ENCODE peak calls at places on chromosomes 13 and 19, in four cellular contexts. E, Q, H and J are unnamed samples.

GRCh38 chr13:91123456-91124127 is 223.9 kb upstream of the MIR17HG start:
- DNase-seq in E (no peak), Q (no peak), H (no peak), J (no peak)

GRCh38 chr19:54434862-54435174 is 14.2 kb upstream of the LENG8 start:
- DNase-seq in E (no peak), Q (no peak), H (peak), J (no peak)

GRCh38 chr19:13781547-13781946 is 7.3 kb downstream of the C19orf53 start:
- DNase-seq in E (no peak), Q (peak), H (peak), J (peak)

GRCh38 chr19:15136234-15136954 is 29.2 kb downstream of the SYDE1 start:
- DNase-seq in E (no peak), Q (no peak), H (no peak), J (no peak)

GRCh38 chr19:5957132-5957531 is 20.8 kb downstream of the RANBP3 start:
- DNase-seq in E (no peak), Q (no peak), H (no peak), J (no peak)

GRCh38 chr19:1767464-1767933 is 14.2 kb downstream of the ONECUT3 start:
- DNase-seq in E (peak), Q (no peak), H (peak), J (peak)

GRCh38 chr19:33771308-33772101 is 25.2 kb upstream of the KCTD15 start:
- DNase-seq in E (peak), Q (no peak), H (peak), J (peak)

GRCh38 chr19:1122972-1123363 is 19.2 kb downstream of the GPX4 start:
- DNase-seq in E (peak), Q (no peak), H (no peak), J (peak)

GRCh38 chr19:3404324-3405260 is 38.2 kb downstream of the NFIC start:
- DNase-seq in E (peak), Q (peak), H (peak), J (peak)

GRCh38 chr13:24640752-24641151 is 39.5 kb upstream of the ATP12A start:
- DNase-seq in E (no peak), Q (no peak), H (no peak), J (no peak)

GRCh38 chr19:56309511-56310185 is 5.0 kb downstream of the ZSCAN5A start:
- DNase-seq in E (peak), Q (no peak), H (peak), J (no peak)

GRCh38 chr13:111912453-111912866 is 154.5 kb upstream of the SOX1 start:
- DNase-seq in E (no peak), Q (no peak), H (no peak), J (no peak)

GRCh38 chr19:51123381-51124186 is 1.1 kb upstream of the SIGLEC9 start:
- DNase-seq in E (no peak), Q (no peak), H (no peak), J (no peak)

GRCh38 chr19:37583340-37583739 is 11.3 kb downstream of the ZNF571 start:
- DNase-seq in E (no peak), Q (no peak), H (no peak), J (no peak)

GRCh38 chr19:6639439-6639838 is 30.5 kb downstream of the TNFSF14 start:
- DNase-seq in E (no peak), Q (no peak), H (no peak), J (no peak)

GRCh38 chr19:3343619-3344502 is 22.5 kb upstream of the NFIC start:
- DNase-seq in E (peak), Q (peak), H (peak), J (peak)

GRCh38 chr19:5967994-5968430 is 9.9 kb downstream of the RANBP3 start:
- DNase-seq in E (no peak), Q (peak), H (no peak), J (peak)

GRCh38 chr13:49855930-49856329 is 63.4 kb upstream of the KPNA3 start:
- DNase-seq in E (no peak), Q (no peak), H (no peak), J (no peak)

GRCh38 chr19:5054551-5055456 is 85.9 kb downstream of the KDM4B start:
- DNase-seq in E (peak), Q (no peak), H (peak), J (no peak)

GRCh38 chr13:68708336-68708908 is 1399.2 kb upstream of the ATXN8OS start:
- DNase-seq in E (peak), Q (no peak), H (no peak), J (no peak)

GRCh38 chr19:39319098-39319891 is 1.4 kb downstream of the LRFN1 start:
- DNase-seq in E (no peak), Q (no peak), H (no peak), J (no peak)

GRCh38 chr19:1390594-1391423 is 7.1 kb downstream of the NDUFS7 start:
- DNase-seq in E (no peak), Q (no peak), H (no peak), J (no peak)

GRCh38 chr19:3547301-3547731 is 8.3 kb downstream of the TEKTIP1 start:
- DNase-seq in E (no peak), Q (no peak), H (no peak), J (no peak)

GRCh38 chr13:95573226-95573625 is 20.7 kb downstream of the CLDN10 start:
- DNase-seq in E (no peak), Q (no peak), H (no peak), J (no peak)

GRCh38 chr13:37869506-37869755 is 141 bp downstream of the TRPC4 start:
- DNase-seq in E (no peak), Q (no peak), H (peak), J (no peak)

GRCh38 chr13:32666990-32667571 is 80.8 kb downstream of the PDS5B start:
- DNase-seq in E (no peak), Q (no peak), H (no peak), J (no peak)

GRCh38 chr19:40177286-40178070 is 13.7 kb upstream of the MAP3K10 start:
- DNase-seq in E (no peak), Q (no peak), H (no peak), J (no peak)

GRCh38 chr19:31349160-31349881 is at the start of gene TSHZ3:
- DNase-seq in E (peak), Q (peak), H (peak), J (peak)

GRCh38 chr19:46634045-46634655 is 1.9 kb downstream of the GNG8 start:
- DNase-seq in E (peak), Q (peak), H (peak), J (peak)
- TF ChIP-seq POLR2A in E (no peak), Q (no peak), H (no peak), J (peak)

GRCh38 chr19:19320362-19321142 is at the start of the genes MAU2 and SUGP1:
- DNase-seq in E (peak), Q (peak), H (peak), J (peak)
- TF ChIP-seq CTCF in E (peak), Q (peak), H (peak), J (peak)

DNA sequence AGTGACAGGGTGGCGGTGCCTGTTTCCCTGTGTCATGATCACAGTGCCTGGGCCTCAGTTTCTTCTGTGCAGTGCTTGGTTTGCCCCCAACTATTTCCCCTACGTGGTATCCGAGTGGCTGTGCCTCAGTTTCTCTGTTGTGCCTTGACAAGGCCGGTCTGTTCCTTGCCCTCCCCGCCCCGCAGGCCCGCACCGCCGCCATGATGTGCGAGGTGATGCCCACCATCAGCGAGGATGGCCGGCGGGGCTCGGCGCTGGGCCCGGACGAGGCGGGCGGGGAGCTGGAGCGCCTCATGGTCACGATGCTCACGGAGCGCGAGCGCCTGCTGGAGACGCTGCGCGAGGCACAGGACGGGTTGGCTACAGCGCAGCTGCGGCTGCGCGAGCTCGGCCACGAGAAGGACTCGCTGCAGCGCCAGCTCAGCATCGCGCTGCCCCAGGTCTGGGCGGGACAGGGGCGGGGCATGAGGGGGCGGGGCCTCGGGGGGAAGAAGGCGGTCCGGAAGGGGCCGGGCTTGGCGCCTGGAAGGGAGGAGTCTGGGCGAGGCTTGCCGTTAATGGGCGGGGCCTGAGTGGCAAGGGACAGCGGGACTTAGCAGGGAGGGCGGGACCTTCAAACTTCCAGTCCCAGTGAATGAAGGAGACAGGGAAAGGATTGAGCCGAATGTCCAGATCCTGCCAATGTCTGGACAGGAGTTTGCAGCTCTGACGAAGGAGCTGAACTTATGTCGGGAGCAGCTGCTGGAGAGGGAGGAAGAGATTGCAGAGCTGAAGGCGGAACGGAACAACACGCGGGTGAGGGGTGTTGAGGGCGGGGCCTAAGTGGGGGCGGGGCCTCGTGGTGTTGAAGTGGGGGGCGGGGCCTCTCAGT is 8.6 kb downstream of the PPFIA3 start:
- DNase-seq in E (peak), Q (peak), H (peak), J (peak)
- TF ChIP-seq POLR2A in E (no peak), Q (no peak), H (no peak), J (no peak)

DNA sequence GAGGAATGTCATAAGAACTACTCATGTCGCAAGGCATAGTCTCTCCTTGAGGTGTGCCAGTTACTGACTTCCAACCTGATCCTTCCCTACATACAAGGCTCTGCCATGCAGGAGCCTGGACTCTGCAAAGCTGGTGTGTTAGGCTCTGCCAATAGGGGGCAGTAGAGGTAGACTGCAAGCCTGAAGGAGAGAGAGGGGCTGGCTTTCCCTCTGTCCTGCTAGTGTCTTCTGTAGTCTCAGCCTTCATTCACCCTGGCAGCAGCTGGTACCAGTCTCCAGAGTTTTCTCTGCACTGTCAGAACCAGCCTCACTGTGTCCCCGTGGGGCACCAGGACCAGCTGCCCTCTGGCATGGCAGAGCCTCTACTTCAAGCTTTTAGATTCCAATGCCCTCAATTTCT is 14.5 kb downstream of the SHISA2 start:
- DNase-seq in E (no peak), Q (no peak), H (no peak), J (no peak)
- TF ChIP-seq CTCF in E (peak), Q (peak), H (peak), J (no peak)

DNA sequence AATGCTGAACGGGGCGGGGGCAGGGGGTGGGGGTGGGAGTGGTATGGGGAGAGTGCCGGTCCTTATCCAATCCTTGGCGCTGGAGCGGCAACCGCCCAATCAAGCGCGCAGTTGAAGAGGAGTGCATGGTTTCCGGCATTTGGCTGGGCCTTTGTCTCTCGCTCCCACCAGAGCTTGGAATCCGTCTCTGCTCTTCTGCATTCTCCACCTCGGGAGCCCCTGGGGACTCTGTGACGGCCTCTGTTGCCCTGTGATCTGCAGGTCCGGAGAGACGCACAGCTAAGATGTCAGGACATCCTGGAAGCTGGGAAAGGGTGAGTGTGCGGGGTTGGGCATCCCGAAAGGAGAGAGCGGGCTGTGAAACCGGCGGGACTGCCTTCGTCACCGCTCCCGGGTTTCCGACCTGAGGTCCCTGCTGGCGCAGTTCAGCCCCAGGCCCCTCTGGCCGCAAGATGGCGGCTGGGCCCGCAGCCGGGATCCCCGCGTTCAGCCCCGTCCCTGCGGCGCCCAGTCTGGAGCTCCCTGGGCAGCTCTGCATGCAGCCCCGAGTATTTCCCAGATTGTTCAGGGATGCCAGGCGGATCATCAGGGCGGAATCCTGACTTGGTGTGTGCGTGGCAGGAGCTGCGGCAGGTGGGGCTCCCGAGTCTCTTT is 53.6 kb upstream of the ZNF254 start:
- DNase-seq in E (peak), Q (peak), H (peak), J (peak)
- TF ChIP-seq POLR2A in E (peak), Q (peak), H (no peak), J (peak)

GRCh38 chr13:23579072-23579885 is 9.1 kb downstream of the TNFRSF19 start:
- DNase-seq in E (peak), Q (peak), H (peak), J (peak)
- TF ChIP-seq CTCF in E (no peak), Q (no peak), H (no peak), J (no peak)

GRCh38 chr19:9785367-9786331 is 17.1 kb upstream of the ZNF846 start:
- DNase-seq in E (peak), Q (peak), H (peak), J (peak)
- TF ChIP-seq POLR2A in E (peak), Q (peak), H (no peak), J (peak)

GRCh38 chr13:110365876-110366275 is 58.8 kb downstream of the COL4A2 start:
- DNase-seq in E (no peak), Q (no peak), H (no peak), J (no peak)

GRCh38 chr13:110360598-110360997 is 53.5 kb downstream of the COL4A2 start:
- DNase-seq in E (no peak), Q (no peak), H (no peak), J (no peak)

GRCh38 chr13:110364081-110364480 is 57.0 kb downstream of the COL4A2 start:
- DNase-seq in E (no peak), Q (no peak), H (no peak), J (no peak)

GRCh38 chr13:110361365-110361911 is 54.4 kb downstream of the COL4A2 start:
- DNase-seq in E (no peak), Q (peak), H (peak), J (peak)

DNA sequence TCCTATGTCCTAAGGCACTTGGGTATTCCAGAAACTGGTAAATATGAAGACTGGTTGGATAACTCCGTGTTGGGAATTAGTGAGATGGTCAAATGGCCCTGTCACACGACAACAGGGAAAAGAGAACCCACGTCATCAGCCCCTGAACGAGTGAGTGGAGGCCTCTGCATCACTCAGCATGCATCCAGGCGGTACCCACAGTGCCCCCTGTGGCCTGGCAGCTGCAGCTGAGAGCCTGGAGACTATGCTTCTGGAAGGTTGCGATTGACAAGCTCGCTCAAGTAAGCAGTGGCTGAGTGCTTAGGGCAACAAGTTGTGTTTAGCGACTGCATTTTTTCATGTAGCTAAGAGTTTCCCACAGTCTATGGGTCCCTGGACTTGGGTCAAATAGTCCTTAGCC is 55.9 kb downstream of the COL4A2 start:
- DNase-seq in E (no peak), Q (no peak), H (no peak), J (peak)
- TF ChIP-seq CTCF in E (no peak), Q (no peak), H (no peak), J (no peak)